ENCODE peak calls at places on chromosomes 3 and 15, in seven cellular contexts. D is psoas muscle; Q is dorsolateral prefrontal cortex; E is spleen; A is CD8-positive, alpha-beta T cell; P is GM12865; I is endothelial cell. S is an unnamed sample.

GRCh38 chr3:100804631-100805030 is 95.3 kb downstream of the TFG start:
- DNase-seq in D (no peak), Q (no peak), E (no peak), A (no peak), P (peak; percentile 2), I (no peak), S (no peak)

GRCh38 chr3:197331131-197331530 is 32.7 kb upstream of the DLG1 start:
- DNase-seq in D (no peak), Q (no peak), E (no peak), A (no peak), P (peak; percentile 18), I (no peak), S (peak; percentile 31)

GRCh38 chr15:63818191-63818590 is 15.6 kb downstream of the HERC1 start:
- DNase-seq in D (no peak), Q (peak; percentile 4), E (no peak), A (no peak), P (no peak), I (peak; percentile 33), S (no peak)

GRCh38 chr3:69671082-69671952 is 67.9 kb upstream of the MITF start:
- DNase-seq in D (no peak), Q (no peak), E (no peak), A (no peak), P (peak; percentile 35), I (peak; percentile 55), S (peak; percentile 43)

GRCh38 chr3:193389335-193389734 is 10.8 kb upstream of the ATP13A5 start:
- DNase-seq in D (no peak), Q (no peak), E (no peak), A (no peak), P (no peak), I (no peak), S (no peak)

GRCh38 chr3:64684715-64685261 is 3.0 kb downstream of the ADAMTS9 start:
- DNase-seq in D (peak; percentile 37), Q (peak; percentile 15), E (no peak), A (no peak), P (no peak), I (peak; percentile 18), S (no peak)

GRCh38 chr3:138941259-138941885 is 5.6 kb downstream of the FOXL2 start:
- DNase-seq in D (no peak), Q (no peak), E (no peak), A (no peak), P (peak; percentile 43), I (peak; percentile 81), S (no peak)

GRCh38 chr3:181288145-181288544 is 298.6 kb upstream of the DNAJC19 start:
- DNase-seq in D (no peak), Q (no peak), E (no peak), A (no peak), P (no peak), I (no peak), S (no peak)

GRCh38 chr15:89823836-89824606 is 9.4 kb upstream of the ANPEP start:
- DNase-seq in D (no peak), Q (no peak), E (peak; percentile 71), A (no peak), P (no peak), I (no peak), S (no peak)

GRCh38 chr15:33533197-33533596 is 222.4 kb downstream of the RYR3 start:
- DNase-seq in D (no peak), Q (no peak), E (no peak), A (no peak), P (no peak), I (no peak), S (no peak)

GRCh38 chr3:177451940-177452484 is 254.7 kb upstream of the TBL1XR1 start:
- DNase-seq in D (no peak), Q (no peak), E (no peak), A (no peak), P (no peak), I (no peak), S (peak; percentile 76)

GRCh38 chr3:98612996-98613517 is 19.6 kb upstream of the CPOX start:
- DNase-seq in D (no peak), Q (no peak), E (peak; percentile 76), A (no peak), P (peak; percentile 98), I (no peak), S (no peak)

GRCh38 chr3:88150771-88151170 is 1.0 kb downstream of the C3orf38 start:
- DNase-seq in D (no peak), Q (no peak), E (no peak), A (no peak), P (peak; percentile 28), I (no peak), S (peak; percentile 4)

GRCh38 chr3:16704938-16705337 is 99.7 kb upstream of the DAZL start:
- DNase-seq in D (no peak), Q (no peak), E (no peak), A (no peak), P (no peak), I (no peak), S (no peak)

GRCh38 chr15:63601026-63601726 is 4.0 kb downstream of the FBXL22 start:
- DNase-seq in D (peak; percentile 46), Q (peak; percentile 37), E (peak; percentile 91), A (peak; percentile 72), P (peak; percentile 58), I (peak; percentile 37), S (no peak)

GRCh38 chr3:183504597-183504996 is 50.9 kb downstream of the KLHL6 start:
- DNase-seq in D (no peak), Q (no peak), E (no peak), A (no peak), P (no peak), I (no peak), S (no peak)

GRCh38 chr3:105747621-105748165 is 121.1 kb downstream of the CBLB start:
- DNase-seq in D (no peak), Q (no peak), E (no peak), A (no peak), P (no peak), I (no peak), S (no peak)

GRCh38 chr3:195475614-195476013 is 32.8 kb upstream of the ACAP2 start:
- DNase-seq in D (no peak), Q (no peak), E (peak; percentile 11), A (no peak), P (no peak), I (no peak), S (no peak)

GRCh38 chr3:24513463-24513862 is 18.8 kb upstream of the THRB start:
- DNase-seq in D (no peak), Q (no peak), E (no peak), A (no peak), P (no peak), I (no peak), S (no peak)

GRCh38 chr3:40463579-40463978 is 6.4 kb downstream of the RPL14 start:
- DNase-seq in D (no peak), Q (no peak), E (no peak), A (no peak), P (no peak), I (no peak), S (no peak)

GRCh38 chr3:155453512-155453911 is 160.0 kb upstream of the STRIT1 start:
- DNase-seq in D (no peak), Q (no peak), E (no peak), A (no peak), P (no peak), I (no peak), S (no peak)

GRCh38 chr3:155455765-155456164 is 162.3 kb upstream of the STRIT1 start:
- DNase-seq in D (no peak), Q (no peak), E (no peak), A (no peak), P (no peak), I (no peak), S (no peak)

GRCh38 chr3:155462672-155463071 is 169.2 kb upstream of the STRIT1 start:
- DNase-seq in D (no peak), Q (no peak), E (no peak), A (no peak), P (no peak), I (no peak), S (no peak)

GRCh38 chr3:155457591-155457990 is 164.1 kb upstream of the STRIT1 start:
- DNase-seq in D (no peak), Q (no peak), E (no peak), A (no peak), P (no peak), I (no peak), S (no peak)
- TF ChIP-seq CTCF in D (no peak), Q (no peak), E (no peak), A (no peak), P (no peak), I (no peak), S (no peak)

DNA sequence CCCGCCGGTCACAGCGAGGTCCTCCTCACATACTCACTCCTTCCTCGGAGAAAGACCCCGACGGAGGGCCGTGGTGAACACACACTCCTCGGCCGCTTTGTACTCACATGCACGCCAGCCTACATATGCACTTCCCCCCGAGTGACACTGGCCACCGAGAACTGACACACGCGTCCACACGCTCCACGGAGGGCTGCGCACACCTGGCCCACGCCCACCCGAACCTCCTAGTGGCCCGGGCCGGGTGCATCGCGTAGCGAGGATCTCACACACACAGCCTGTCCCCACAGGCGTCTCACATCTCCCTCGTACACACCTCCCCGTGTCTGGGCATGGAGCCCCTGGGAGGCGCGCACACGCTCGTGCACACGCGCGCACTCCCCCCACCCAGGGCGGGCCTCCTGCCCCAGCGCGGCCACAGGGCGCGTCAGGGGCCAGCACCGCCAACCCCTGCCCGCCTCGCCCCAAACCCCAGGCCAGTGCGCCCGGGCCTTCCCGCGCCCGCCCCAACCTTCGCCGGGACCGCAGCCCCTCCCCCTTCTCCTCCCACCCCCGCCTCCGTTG is 392 bp upstream of the C3orf70 start:
- DNase-seq in D (peak; percentile 19), Q (peak; percentile 12), E (no peak), A (no peak), P (no peak), I (peak; percentile 33), S (no peak)
- TF ChIP-seq CTCF in D (no peak), Q (no peak), E (no peak), A (no peak), P (no peak), I (no peak), S (no peak)

GRCh38 chr3:55007971-55008370 is 80.1 kb upstream of the LRTM1 start:
- DNase-seq in D (no peak), Q (no peak), E (no peak), A (no peak), P (no peak), I (no peak), S (no peak)
- TF ChIP-seq CTCF in D (no peak), Q (no peak), E (no peak), A (no peak), P (no peak), I (no peak), S (no peak)

GRCh38 chr3:143011705-143012104 is 10.3 kb downstream of the U2SURP start:
- DNase-seq in D (no peak), Q (no peak), E (no peak), A (no peak), P (peak; percentile 36), I (no peak), S (no peak)

GRCh38 chr3:143014921-143015320 is 13.6 kb downstream of the U2SURP start:
- DNase-seq in D (no peak), Q (no peak), E (no peak), A (no peak), P (no peak), I (no peak), S (no peak)

GRCh38 chr3:143016321-143016972 is 15.1 kb downstream of the U2SURP start:
- DNase-seq in D (no peak), Q (no peak), E (no peak), A (no peak), P (peak; percentile 27), I (no peak), S (peak; percentile 48)
- TF ChIP-seq CTCF in D (peak; percentile 53), Q (peak; percentile 59), E (peak; percentile 70), A (peak; percentile 58), P (peak; percentile 44), I (peak; percentile 76), S (peak; percentile 36)

GRCh38 chr3:48663489-48664312 is 1.0 kb upstream of the CELSR3 start:
- DNase-seq in D (peak; percentile 83), Q (peak; percentile 97), E (peak; percentile 94), A (peak; percentile 78), P (peak; percentile 98), I (peak; percentile 97), S (peak; percentile 96)
- TF ChIP-seq CTCF in D (peak; percentile 39), Q (peak; percentile 91), E (peak; percentile 56), A (peak; percentile 56), P (peak; percentile 89), I (peak; percentile 94), S (peak; percentile 92)

S was measured in bronchial epithelial cell.